ENCODE peak calls at places on chromosomes 2 and 18, in four cellular contexts. B, U, I and K are unnamed samples.

GRCh38 chr2:118224144-118224887 is 136.0 kb downstream of the INSIG2 start:
- DNase-seq in B (peak; percentile 20), U (no peak), I (no peak), K (no peak)

GRCh38 chr2:205273148-205273547 is 409.2 kb upstream of the NRP2 start:
- DNase-seq in B (no peak), U (no peak), I (no peak), K (no peak)

GRCh38 chr18:54946149-54946581 is 13.1 kb downstream of the CCDC68 start:
- DNase-seq in B (peak; percentile 91), U (peak; percentile 26), I (no peak), K (no peak)

GRCh38 chr2:46305177-46305576 is 8.0 kb downstream of the EPAS1 start:
- DNase-seq in B (no peak), U (no peak), I (no peak), K (no peak)

GRCh38 chr18:42412896-42413295 is 457.9 kb downstream of the PIK3C3 start:
- DNase-seq in B (no peak), U (peak; percentile 65), I (peak; percentile 11), K (no peak)

GRCh38 chr2:59957539-59957938 is 595.9 kb downstream of the BCL11A start:
- DNase-seq in B (no peak), U (no peak), I (no peak), K (no peak)

GRCh38 chr2:29606105-29606871 is 315.1 kb downstream of the ALK start:
- DNase-seq in B (no peak), U (peak; percentile 96), I (peak; percentile 71), K (no peak)

GRCh38 chr18:32018331-32019250 is at the start of gene RNF125:
- DNase-seq in B (peak; percentile 76), U (peak; percentile 86), I (peak; percentile 94), K (no peak)

GRCh38 chr2:20514596-20515269 is 67.9 kb downstream of the RHOB start:
- DNase-seq in B (no peak), U (peak; percentile 98), I (peak; percentile 95), K (no peak)

GRCh38 chr18:74785632-74786031 is 188.0 kb downstream of the ZNF407 start:
- DNase-seq in B (no peak), U (no peak), I (no peak), K (no peak)

GRCh38 chr18:79964330-79965118 is at the start of gene HSBP1L1:
- DNase-seq in B (peak; percentile 77), U (no peak), I (peak; percentile 48), K (no peak)

GRCh38 chr2:54675738-54676137 is 47.7 kb upstream of the EML6 start:
- DNase-seq in B (no peak), U (no peak), I (no peak), K (no peak)

GRCh38 chr2:209933499-209934458 is 68.7 kb upstream of the RPE start:
- DNase-seq in B (no peak), U (peak; percentile 89), I (peak; percentile 60), K (no peak)

GRCh38 chr2:150480971-150481830 is 6.3 kb downstream of the RND3 start:
- DNase-seq in B (no peak), U (no peak), I (peak; percentile 47), K (no peak)

GRCh38 chr2:83756219-83756618 is 702.9 kb downstream of the SUCLG1 start:
- DNase-seq in B (no peak), U (no peak), I (no peak), K (no peak)

GRCh38 chr2:144217853-144218633 is 301.9 kb downstream of the ZEB2 start:
- DNase-seq in B (no peak), U (peak; percentile 10), I (no peak), K (no peak)

GRCh38 chr2:68237404-68237803 is 14.9 kb downstream of the PPP3R1 start:
- DNase-seq in B (no peak), U (peak; percentile 68), I (no peak), K (no peak)

GRCh38 chr2:54903736-54904554 is 146.3 kb downstream of the RTN4 start:
- DNase-seq in B (peak; percentile 54), U (peak; percentile 99), I (peak; percentile 99), K (peak; percentile 20)

GRCh38 chr2:118832791-118833715 is 14.4 kb downstream of the EN1 start:
- DNase-seq in B (no peak), U (no peak), I (no peak), K (no peak)

GRCh38 chr2:94993176-94994062 is 32.1 kb upstream of the MAL start:
- DNase-seq in B (no peak), U (no peak), I (no peak), K (no peak)

GRCh38 chr2:239964399-239965185 is 60.5 kb downstream of the NDUFA10 start:
- DNase-seq in B (no peak), U (no peak), I (no peak), K (no peak)

GRCh38 chr2:52658598-52658997 is 1109.0 kb upstream of the CHAC2 start:
- DNase-seq in B (no peak), U (peak; percentile 100), I (no peak), K (no peak)

GRCh38 chr2:99607454-99607853 is 117.6 kb upstream of the REV1 start:
- DNase-seq in B (no peak), U (no peak), I (no peak), K (no peak)

GRCh38 chr2:69095246-69095645 is 82.3 kb downstream of the ANTXR1 start:
- DNase-seq in B (no peak), U (peak; percentile 81), I (no peak), K (peak; percentile 78)

GRCh38 chr2:221103930-221104329 is 468.2 kb downstream of the EPHA4 start:
- DNase-seq in B (no peak), U (peak; percentile 10), I (no peak), K (no peak)

GRCh38 chr2:150271952-150272351 is 215.5 kb downstream of the RND3 start:
- DNase-seq in B (no peak), U (peak; percentile 85), I (peak; percentile 91), K (no peak)

GRCh38 chr18:29651121-29651675 is 1391.3 kb downstream of the DSC3 start:
- DNase-seq in B (no peak), U (peak; percentile 64), I (peak; percentile 75), K (peak; percentile 20)

GRCh38 chr2:36376319-36376765 is 20.8 kb downstream of the CRIM1 start:
- DNase-seq in B (peak; percentile 90), U (no peak), I (no peak), K (no peak)

GRCh38 chr2:64862001-64862397 is 127.2 kb upstream of the SLC1A4 start:
- DNase-seq in B (no peak), U (no peak), I (no peak), K (no peak)

GRCh38 chr2:159084395-159085370 is 116.2 kb downstream of the TANC1 start:
- DNase-seq in B (no peak), U (peak; percentile 93), I (no peak), K (no peak)

GRCh38 chr2:7899923-7900322 is 781.9 kb upstream of the ID2 start:
- DNase-seq in B (no peak), U (no peak), I (no peak), K (no peak)

GRCh38 chr18:48693006-48693405 is 154.2 kb downstream of the CTIF start:
- DNase-seq in B (no peak), U (no peak), I (no peak), K (no peak)

GRCh38 chr2:205712508-205712907 is 30.2 kb downstream of the NRP2 start:
- DNase-seq in B (no peak), U (peak; percentile 89), I (peak; percentile 65), K (no peak)

DNA sequence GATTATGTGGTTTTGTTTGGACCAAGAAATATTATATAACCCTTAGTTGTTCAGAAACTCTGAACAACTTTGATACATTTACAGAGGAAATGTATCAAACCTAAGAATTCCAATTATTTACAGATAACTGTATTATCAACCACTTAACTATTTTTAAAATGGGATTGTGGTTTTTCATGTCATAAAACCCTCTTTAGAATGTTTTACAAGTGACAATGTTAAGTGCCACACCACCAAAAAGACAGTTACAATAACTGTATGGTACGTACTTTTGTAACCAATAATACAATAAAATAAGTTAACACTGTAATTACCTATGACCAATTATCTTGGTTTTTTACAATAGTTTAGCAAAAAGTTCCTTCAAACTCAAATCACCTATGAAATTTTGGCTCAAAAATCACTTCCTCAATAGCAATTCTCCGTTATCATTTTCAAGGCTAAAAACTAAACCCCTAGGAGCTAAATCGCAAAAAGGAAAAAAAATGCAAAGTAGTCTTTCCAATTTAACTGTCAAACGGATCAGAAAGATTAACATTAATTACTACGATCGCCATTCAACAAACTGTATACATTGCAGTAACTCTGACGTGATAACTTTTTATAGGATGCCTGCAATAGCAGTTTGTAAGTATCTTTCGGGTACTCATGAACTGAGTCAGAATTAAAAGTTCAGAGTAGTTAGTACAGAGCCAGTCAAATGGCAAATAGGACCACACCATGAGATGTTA is 1.5 kb downstream of the ROCK1 start:
- DNase-seq in B (no peak), U (no peak), I (no peak), K (no peak)
- H3K9ac ChIP-seq in B (peak overlapping the region; percentile 94), U (peak overlapping the region; percentile 98), I (peak overlapping the region; percentile 74), K (peak overlapping the region; percentile 85)

GRCh38 chr2:26769501-26769850 is 5.4 kb downstream of the SLC35F6 start:
- DNase-seq in B (no peak), U (no peak), I (no peak), K (no peak)
- H3K4me3 ChIP-seq in B (no peak overlapping the region), U (no peak overlapping the region), I (no peak overlapping the region), K (no peak overlapping the region)

GRCh38 chr2:121187351-121187921 is 97.6 kb downstream of the TFCP2L1 start:
- DNase-seq in B (no peak), U (no peak), I (no peak), K (no peak)

GRCh38 chr2:121185571-121186074 is 99.4 kb downstream of the TFCP2L1 start:
- DNase-seq in B (no peak), U (peak; percentile 4), I (peak; percentile 96), K (no peak)

GRCh38 chr2:121185111-121185510 is 99.9 kb downstream of the TFCP2L1 start:
- DNase-seq in B (no peak), U (no peak), I (no peak), K (no peak)

GRCh38 chr2:121187922-121188411 is 97.0 kb downstream of the TFCP2L1 start:
- DNase-seq in B (no peak), U (no peak), I (no peak), K (no peak)

DNA sequence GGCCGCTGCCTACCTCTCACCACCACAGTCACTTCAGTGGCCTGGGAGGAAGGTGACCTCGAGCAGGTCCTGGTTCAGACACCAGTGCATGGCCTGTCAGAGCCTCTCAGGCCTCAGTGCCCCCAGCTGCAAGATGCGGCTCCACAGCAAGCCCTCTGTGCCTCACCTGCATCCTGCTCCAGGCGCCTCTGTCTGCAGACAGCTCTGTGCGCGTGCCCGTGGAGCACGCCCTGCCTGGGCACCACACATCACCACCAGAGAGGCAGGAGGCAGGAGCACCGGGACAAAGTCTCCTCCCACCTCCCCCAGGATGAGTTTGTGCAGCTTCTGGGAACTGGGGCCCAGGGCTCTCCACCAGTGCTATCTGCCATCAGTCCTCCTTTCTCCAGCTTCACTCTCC is 98.7 kb downstream of the TFCP2L1 start:
- DNase-seq in B (no peak), U (no peak), I (no peak), K (no peak)
- H3K9ac ChIP-seq in B (no peak overlapping the region), U (no peak overlapping the region), I (peak overlapping the region; percentile 65), K (no peak overlapping the region)

GRCh38 chr18:9796933-9797549 is 88.7 kb upstream of the TXNDC2 start:
- DNase-seq in B (no peak), U (no peak), I (no peak), K (no peak)
- H3K4me3 ChIP-seq in B (no peak overlapping the region), U (no peak overlapping the region), I (no peak overlapping the region), K (no peak overlapping the region)